ENCODE peak calls at places on chromosomes 5 and 9, in ten cellular contexts. J, F, V, Z, Q, T, D, R, B and E are unnamed samples.

GRCh38 chr9:33175633-33176325 is 8.6 kb upstream of the B4GALT1 start:
- DNase-seq in J (no peak), F (no peak), V (no peak), Z (no peak), Q (no peak), T (no peak), D (no peak), R (no peak), B (no peak), E (no peak)

GRCh38 chr9:110763568-110763967 is 95.0 kb downstream of the MUSK start:
- DNase-seq in J (no peak), F (no peak), V (no peak), Z (no peak), Q (no peak), T (no peak), D (no peak), R (no peak), B (no peak), E (no peak)

GRCh38 chr9:76677481-76678055 is 86.7 kb upstream of the PCA3 start:
- DNase-seq in J (no peak), F (peak), V (no peak), Z (peak), Q (no peak), T (no peak), D (peak), R (no peak), B (no peak), E (peak)

GRCh38 chr5:143033535-143034260 is 263.5 kb downstream of the ARHGAP26 start:
- DNase-seq in J (no peak), F (peak), V (no peak), Z (peak), Q (peak), T (peak), D (peak), R (no peak), B (peak), E (no peak)

GRCh38 chr9:75027187-75028107 is 646 bp downstream of the CARNMT1 start:
- DNase-seq in J (peak), F (peak), V (peak), Z (peak), Q (no peak), T (peak), D (peak), R (peak), B (peak), E (peak)

GRCh38 chr9:116075191-116075590 is 78.4 kb upstream of the PAPPA start:
- DNase-seq in J (no peak), F (peak), V (no peak), Z (peak), Q (no peak), T (peak), D (peak), R (no peak), B (peak), E (no peak)

GRCh38 chr5:135349886-135350285 is 49.1 kb downstream of the MACROH2A1 start:
- DNase-seq in J (no peak), F (no peak), V (no peak), Z (no peak), Q (no peak), T (no peak), D (no peak), R (no peak), B (no peak), E (no peak)

GRCh38 chr5:177553671-177554429 is 513 bp downstream of the FAM193B start:
- DNase-seq in J (peak), F (no peak), V (peak), Z (no peak), Q (no peak), T (no peak), D (no peak), R (peak), B (no peak), E (peak)

GRCh38 chr9:134991808-134992754 is 74.4 kb upstream of the FCN1 start:
- DNase-seq in J (no peak), F (no peak), V (no peak), Z (no peak), Q (no peak), T (no peak), D (no peak), R (no peak), B (no peak), E (no peak)

GRCh38 chr5:137392261-137392660 is 106.9 kb downstream of the SPOCK1 start:
- DNase-seq in J (no peak), F (no peak), V (no peak), Z (no peak), Q (no peak), T (no peak), D (peak), R (no peak), B (no peak), E (no peak)

GRCh38 chr9:131657890-131658752 is 81.8 kb downstream of the RAPGEF1 start:
- DNase-seq in J (peak), F (peak), V (no peak), Z (peak), Q (peak), T (peak), D (peak), R (no peak), B (peak), E (no peak)

GRCh38 chr9:22100626-22101025 is 91.5 kb upstream of the CDKN2B start:
- DNase-seq in J (no peak), F (no peak), V (no peak), Z (no peak), Q (no peak), T (no peak), D (no peak), R (no peak), B (no peak), E (no peak)

GRCh38 chr9:137046094-137046787 is at the start of gene NPDC1:
- DNase-seq in J (peak), F (peak), V (peak), Z (peak), Q (no peak), T (peak), D (peak), R (peak), B (peak), E (peak)

GRCh38 chr5:134502259-134502658 is 23.2 kb upstream of the JADE2 start:
- DNase-seq in J (no peak), F (no peak), V (no peak), Z (no peak), Q (no peak), T (no peak), D (no peak), R (no peak), B (no peak), E (no peak)

GRCh38 chr9:26604076-26604662 is 288.4 kb downstream of the CAAP1 start:
- DNase-seq in J (no peak), F (no peak), V (no peak), Z (no peak), Q (no peak), T (no peak), D (no peak), R (no peak), B (no peak), E (no peak)

GRCh38 chr9:35044071-35044470 is 28.4 kb downstream of the VCP start:
- DNase-seq in J (no peak), F (peak), V (no peak), Z (no peak), Q (no peak), T (no peak), D (peak), R (no peak), B (no peak), E (no peak)

GRCh38 chr9:545480-545879 is 296.0 kb upstream of the DMRT1 start:
- DNase-seq in J (no peak), F (no peak), V (peak), Z (no peak), Q (no peak), T (no peak), D (peak), R (no peak), B (no peak), E (no peak)

GRCh38 chr5:6766558-6767191 is 53.4 kb downstream of the TENT4A start:
- DNase-seq in J (peak), F (peak), V (peak), Z (peak), Q (peak), T (peak), D (peak), R (no peak), B (peak), E (no peak)

GRCh38 chr5:177434437-177434836 is 8.0 kb downstream of the GRK6 start:
- DNase-seq in J (no peak), F (no peak), V (no peak), Z (no peak), Q (no peak), T (no peak), D (no peak), R (no peak), B (no peak), E (no peak)

GRCh38 chr9:22111871-22112247 is 102.8 kb upstream of the CDKN2B start:
- DNase-seq in J (no peak), F (peak), V (no peak), Z (peak), Q (peak), T (peak), D (peak), R (no peak), B (no peak), E (no peak)

GRCh38 chr5:91162534-91163381 is 220.4 kb downstream of the ARRDC3 start:
- DNase-seq in J (peak), F (peak), V (peak), Z (peak), Q (peak), T (peak), D (peak), R (peak), B (peak), E (peak)

GRCh38 chr5:14760548-14761002 is 96.1 kb downstream of the OTULIN start:
- DNase-seq in J (no peak), F (no peak), V (no peak), Z (no peak), Q (no peak), T (no peak), D (no peak), R (no peak), B (no peak), E (no peak)

GRCh38 chr9:1219284-1219683 is 169.1 kb downstream of the DMRT2 start:
- DNase-seq in J (no peak), F (no peak), V (no peak), Z (no peak), Q (no peak), T (no peak), D (no peak), R (no peak), B (no peak), E (no peak)

GRCh38 chr9:110371411-110372013 is 33.8 kb upstream of the TXNDC8 start:
- DNase-seq in J (no peak), F (no peak), V (no peak), Z (no peak), Q (no peak), T (no peak), D (peak), R (no peak), B (no peak), E (no peak)

GRCh38 chr9:134554750-134555655 is 86.6 kb upstream of the COL5A1 start:
- DNase-seq in J (no peak), F (peak), V (no peak), Z (no peak), Q (peak), T (no peak), D (peak), R (no peak), B (no peak), E (no peak)

GRCh38 chr5:52657231-52657645 is 130.5 kb upstream of the ITGA1 start:
- DNase-seq in J (no peak), F (peak), V (no peak), Z (peak), Q (no peak), T (no peak), D (peak), R (peak), B (peak), E (no peak)

GRCh38 chr9:2923810-2924768 is 80.2 kb upstream of the PUM3 start:
- DNase-seq in J (no peak), F (no peak), V (no peak), Z (no peak), Q (no peak), T (no peak), D (no peak), R (no peak), B (no peak), E (no peak)

GRCh38 chr5:40984884-40985283 is 75.6 kb downstream of the C7 start:
- DNase-seq in J (no peak), F (peak), V (no peak), Z (peak), Q (no peak), T (peak), D (peak), R (no peak), B (no peak), E (no peak)

DNA sequence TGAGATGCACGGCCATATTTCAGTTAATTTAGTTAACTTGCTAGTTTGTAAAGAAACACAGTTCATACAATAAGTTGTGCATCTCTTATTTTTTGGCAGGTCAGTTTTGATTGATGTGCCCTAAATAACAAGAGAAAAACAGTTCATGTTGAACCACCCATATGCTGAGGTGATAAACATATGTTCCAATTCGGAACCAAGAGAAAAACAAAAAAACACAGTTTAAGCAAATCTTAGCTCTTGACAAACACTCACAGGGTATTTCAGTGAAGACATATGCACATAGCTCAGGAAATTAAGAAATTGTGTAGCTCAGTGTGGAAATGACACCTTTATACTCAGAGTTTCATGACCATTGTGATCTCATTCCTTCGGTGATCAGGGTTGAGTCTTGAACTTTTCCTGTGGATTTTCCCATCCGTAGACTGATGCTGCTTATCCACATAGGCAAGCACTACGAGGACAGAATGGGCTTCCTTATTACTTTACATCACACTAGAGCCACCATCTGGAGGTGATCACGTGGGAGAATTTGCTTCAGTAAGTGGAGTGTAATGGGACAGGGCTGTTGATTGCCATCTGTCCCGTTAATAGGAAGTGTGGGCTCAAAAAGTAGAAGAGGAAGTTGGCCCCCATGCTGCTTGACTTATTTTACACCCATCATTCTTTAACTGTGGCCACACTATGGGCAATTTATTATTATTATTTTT is 773.0 kb downstream of the MTRR start:
- DNase-seq in J (no peak), F (no peak), V (no peak), Z (no peak), Q (no peak), T (no peak), D (no peak), R (no peak), B (no peak), E (no peak)
- TF ChIP-seq CTCF in J (no peak), F (no peak), V (no peak), Z (no peak), Q (no peak), T (no peak), D (no peak), R (no peak), B (no peak), E (no peak)

GRCh38 chr5:62273691-62274090 is 32.3 kb upstream of the KIF2A start:
- DNase-seq in J (no peak), F (no peak), V (no peak), Z (no peak), Q (no peak), T (no peak), D (no peak), R (no peak), B (no peak), E (no peak)

GRCh38 chr5:62271370-62271769 is 34.6 kb upstream of the KIF2A start:
- DNase-seq in J (no peak), F (no peak), V (no peak), Z (no peak), Q (no peak), T (no peak), D (no peak), R (no peak), B (no peak), E (no peak)

GRCh38 chr5:62268239-62268638 is 37.8 kb upstream of the KIF2A start:
- DNase-seq in J (peak), F (no peak), V (peak), Z (no peak), Q (peak), T (no peak), D (peak), R (no peak), B (peak), E (no peak)

GRCh38 chr5:62268792-62269191 is 37.2 kb upstream of the KIF2A start:
- DNase-seq in J (no peak), F (no peak), V (no peak), Z (no peak), Q (no peak), T (no peak), D (no peak), R (no peak), B (no peak), E (no peak)

DNA sequence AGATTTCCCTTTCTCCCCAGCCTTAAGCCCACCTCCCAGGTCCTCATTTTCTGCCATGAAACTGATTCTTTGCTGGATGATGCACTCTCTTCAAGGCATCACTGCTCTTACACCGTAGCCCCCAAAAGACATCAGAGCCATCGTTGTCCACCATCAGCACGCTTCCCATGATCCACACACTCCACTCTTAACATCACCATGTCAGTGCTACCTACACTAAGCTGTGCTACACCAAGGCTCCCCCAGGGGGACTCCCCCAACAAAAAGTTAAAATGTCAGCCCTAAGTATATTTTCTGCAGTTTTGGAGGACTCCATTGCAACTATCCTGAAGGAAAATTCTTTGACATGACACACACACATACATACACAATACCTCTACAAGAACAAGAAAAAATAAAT is 34.1 kb upstream of the KIF2A start:
- DNase-seq in J (no peak), F (no peak), V (no peak), Z (no peak), Q (no peak), T (no peak), D (no peak), R (no peak), B (no peak), E (no peak)
- TF ChIP-seq CTCF in J (no peak), F (no peak), V (no peak), Z (no peak), Q (no peak), T (no peak), D (no peak), R (no peak), B (no peak), E (no peak)

GRCh38 chr5:101045689-101046088 is 142.6 kb upstream of the ST8SIA4 start:
- DNase-seq in J (no peak), F (no peak), V (no peak), Z (peak), Q (no peak), T (no peak), D (peak), R (peak), B (no peak), E (no peak)
- TF ChIP-seq CTCF in J (no peak), F (no peak), V (no peak), Z (peak), Q (no peak), T (no peak), D (no peak), R (peak), B (no peak), E (no peak)

DNA sequence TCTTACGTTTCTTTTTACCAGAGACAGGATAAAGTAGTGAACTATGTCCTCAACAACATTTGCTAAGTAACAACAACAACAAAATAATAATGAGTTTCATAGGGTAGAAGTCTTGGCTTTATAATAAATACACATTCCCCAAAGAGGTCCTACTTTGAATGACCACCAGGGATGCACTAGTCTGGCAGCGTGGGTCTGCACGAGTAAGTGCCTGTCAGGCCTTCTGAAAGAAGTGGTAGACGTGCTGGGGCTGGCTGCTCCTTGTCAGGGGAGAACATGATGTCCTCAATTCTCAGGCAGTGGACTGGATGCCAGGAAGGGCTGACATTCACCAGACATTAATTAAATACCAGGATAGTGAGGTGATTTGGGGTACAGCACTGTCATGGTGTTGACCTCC is 331.1 kb downstream of the TMEM38B start:
- DNase-seq in J (no peak), F (no peak), V (no peak), Z (no peak), Q (no peak), T (no peak), D (no peak), R (no peak), B (peak), E (no peak)
- TF ChIP-seq CTCF in J (no peak), F (no peak), V (no peak), Z (no peak), Q (no peak), T (no peak), D (no peak), R (no peak), B (no peak), E (peak)

GRCh38 chr5:116037236-116037822 is 5.1 kb downstream of the ARL14EPL start:
- DNase-seq in J (no peak), F (no peak), V (no peak), Z (no peak), Q (no peak), T (no peak), D (no peak), R (no peak), B (peak), E (no peak)
- TF ChIP-seq CTCF in J (no peak), F (peak), V (no peak), Z (peak), Q (peak), T (no peak), D (peak), R (peak), B (peak), E (no peak)

GRCh38 chr9:37311938-37312730 is 110.4 kb upstream of the GRHPR start:
- DNase-seq in J (no peak), F (peak), V (no peak), Z (peak), Q (no peak), T (no peak), D (peak), R (no peak), B (no peak), E (no peak)

GRCh38 chr9:37309136-37309535 is 113.4 kb upstream of the GRHPR start:
- DNase-seq in J (no peak), F (no peak), V (no peak), Z (no peak), Q (no peak), T (no peak), D (no peak), R (peak), B (peak), E (no peak)
- TF ChIP-seq CTCF in J (no peak), F (no peak), V (peak), Z (peak), Q (peak), T (peak), D (peak), R (peak), B (peak), E (no peak)